ENCODE peak calls at places on chromosome 22, in seven cellular contexts. One of them, this sample, is unnamed. For H3K4me1 and H3K9me3, the result is how much of the 10 kb centered on the place peaks cover.

GRCh38 chr22:30902496-30903357 is 65.8 kb downstream of the MORC2 start:
- DNase-seq in tibial artery: no peak
- DNase-seq in naive thymus-derived CD4-positive, alpha-beta T cell: no peak
- DNase-seq in mammary epithelial cell: no peak
- DNase-seq in body of pancreas: no peak
- DNase-seq in CD8-positive, alpha-beta T cell: no peak
- DNase-seq in aorta: no peak
- DNase-seq in this sample: no peak

GRCh38 chr22:37177755-37178154 is 10.3 kb downstream of the C1QTNF6 start:
- DNase-seq in tibial artery: no peak
- DNase-seq in naive thymus-derived CD4-positive, alpha-beta T cell: no peak
- DNase-seq in mammary epithelial cell: no peak
- DNase-seq in body of pancreas: no peak
- DNase-seq in CD8-positive, alpha-beta T cell: no peak
- DNase-seq in aorta: no peak
- DNase-seq in this sample: no peak

GRCh38 chr22:35140879-35141745 is 75.2 kb downstream of the ISX start:
- DNase-seq in tibial artery: no peak
- DNase-seq in naive thymus-derived CD4-positive, alpha-beta T cell: no peak
- DNase-seq in mammary epithelial cell: no peak
- DNase-seq in body of pancreas: no peak
- DNase-seq in CD8-positive, alpha-beta T cell: no peak
- DNase-seq in aorta: no peak
- DNase-seq in this sample: no peak

GRCh38 chr22:24554316-24555159 is at the start of gene GUCD1:
- DNase-seq in tibial artery: peak
- DNase-seq in naive thymus-derived CD4-positive, alpha-beta T cell: no peak
- DNase-seq in mammary epithelial cell: peak
- DNase-seq in body of pancreas: peak
- DNase-seq in CD8-positive, alpha-beta T cell: no peak
- DNase-seq in aorta: no peak
- DNase-seq in this sample: no peak

GRCh38 chr22:50504245-50505211 is 3.0 kb downstream of the LMF2 start:
- DNase-seq in tibial artery: no peak
- DNase-seq in naive thymus-derived CD4-positive, alpha-beta T cell: no peak
- DNase-seq in mammary epithelial cell: peak
- DNase-seq in body of pancreas: peak
- DNase-seq in CD8-positive, alpha-beta T cell: no peak
- DNase-seq in aorta: no peak
- DNase-seq in this sample: no peak

GRCh38 chr22:24938741-24939341 is 7.7 kb downstream of the LHFPL7 start:
- DNase-seq in tibial artery: no peak
- DNase-seq in naive thymus-derived CD4-positive, alpha-beta T cell: peak
- DNase-seq in mammary epithelial cell: peak
- DNase-seq in body of pancreas: peak
- DNase-seq in CD8-positive, alpha-beta T cell: no peak
- DNase-seq in aorta: no peak
- DNase-seq in this sample: no peak

GRCh38 chr22:38843716-38844660 is at the start of gene NPTXR:
- DNase-seq in tibial artery: no peak
- DNase-seq in naive thymus-derived CD4-positive, alpha-beta T cell: peak
- DNase-seq in mammary epithelial cell: no peak
- DNase-seq in body of pancreas: peak
- DNase-seq in CD8-positive, alpha-beta T cell: no peak
- DNase-seq in aorta: peak
- DNase-seq in this sample: peak

GRCh38 chr22:42273855-42274451 is 3.5 kb upstream of the TCF20 start:
- DNase-seq in tibial artery: no peak
- DNase-seq in naive thymus-derived CD4-positive, alpha-beta T cell: no peak
- DNase-seq in mammary epithelial cell: no peak
- DNase-seq in body of pancreas: no peak
- DNase-seq in CD8-positive, alpha-beta T cell: no peak
- DNase-seq in aorta: no peak
- DNase-seq in this sample: no peak

GRCh38 chr22:43566021-43566420 is 154.2 kb downstream of the MPPED1 start:
- DNase-seq in tibial artery: no peak
- DNase-seq in naive thymus-derived CD4-positive, alpha-beta T cell: no peak
- DNase-seq in mammary epithelial cell: no peak
- DNase-seq in body of pancreas: no peak
- DNase-seq in CD8-positive, alpha-beta T cell: no peak
- DNase-seq in aorta: no peak
- DNase-seq in this sample: no peak

GRCh38 chr22:42438293-42438650 is 6.1 kb upstream of the NFAM1 start:
- DNase-seq in tibial artery: no peak
- DNase-seq in naive thymus-derived CD4-positive, alpha-beta T cell: no peak
- DNase-seq in mammary epithelial cell: no peak
- DNase-seq in body of pancreas: no peak
- DNase-seq in CD8-positive, alpha-beta T cell: no peak
- DNase-seq in aorta: no peak
- DNase-seq in this sample: no peak

GRCh38 chr22:37808294-37808657 is 542 bp downstream of the GCAT start:
- DNase-seq in tibial artery: no peak
- DNase-seq in naive thymus-derived CD4-positive, alpha-beta T cell: no peak
- DNase-seq in mammary epithelial cell: peak
- DNase-seq in body of pancreas: peak
- DNase-seq in CD8-positive, alpha-beta T cell: no peak
- DNase-seq in aorta: no peak
- DNase-seq in this sample: no peak

GRCh38 chr22:42714308-42714707 is 6.4 kb downstream of the A4GALT start:
- DNase-seq in tibial artery: no peak
- DNase-seq in naive thymus-derived CD4-positive, alpha-beta T cell: no peak
- DNase-seq in mammary epithelial cell: no peak
- DNase-seq in body of pancreas: no peak
- DNase-seq in CD8-positive, alpha-beta T cell: no peak
- DNase-seq in aorta: no peak
- DNase-seq in this sample: no peak

GRCh38 chr22:24486501-24486921 is 8.6 kb upstream of the UPB1 start:
- DNase-seq in tibial artery: no peak
- DNase-seq in naive thymus-derived CD4-positive, alpha-beta T cell: no peak
- DNase-seq in mammary epithelial cell: peak
- DNase-seq in body of pancreas: no peak
- DNase-seq in CD8-positive, alpha-beta T cell: no peak
- DNase-seq in aorta: no peak
- DNase-seq in this sample: no peak

GRCh38 chr22:35131423-35132050 is 65.6 kb downstream of the ISX start:
- DNase-seq in tibial artery: no peak
- DNase-seq in naive thymus-derived CD4-positive, alpha-beta T cell: no peak
- DNase-seq in mammary epithelial cell: no peak
- DNase-seq in body of pancreas: no peak
- DNase-seq in CD8-positive, alpha-beta T cell: no peak
- DNase-seq in aorta: no peak
- DNase-seq in this sample: no peak

GRCh38 chr22:37183432-37184379 is 4.3 kb downstream of the C1QTNF6 start:
- DNase-seq in tibial artery: no peak
- DNase-seq in naive thymus-derived CD4-positive, alpha-beta T cell: no peak
- DNase-seq in mammary epithelial cell: no peak
- DNase-seq in body of pancreas: no peak
- DNase-seq in CD8-positive, alpha-beta T cell: no peak
- DNase-seq in aorta: peak
- DNase-seq in this sample: no peak

GRCh38 chr22:44582016-44582415 is 84.0 kb upstream of the RTL6 start:
- DNase-seq in tibial artery: no peak
- DNase-seq in naive thymus-derived CD4-positive, alpha-beta T cell: no peak
- DNase-seq in mammary epithelial cell: no peak
- DNase-seq in body of pancreas: no peak
- DNase-seq in CD8-positive, alpha-beta T cell: no peak
- DNase-seq in aorta: peak
- DNase-seq in this sample: no peak

GRCh38 chr22:33389927-33390326 is 331.7 kb upstream of the SYN3 start:
- DNase-seq in tibial artery: no peak
- DNase-seq in naive thymus-derived CD4-positive, alpha-beta T cell: no peak
- DNase-seq in mammary epithelial cell: no peak
- DNase-seq in body of pancreas: no peak
- DNase-seq in CD8-positive, alpha-beta T cell: no peak
- DNase-seq in aorta: no peak
- DNase-seq in this sample: no peak

GRCh38 chr22:32991353-32992115 is 66.6 kb downstream of the SYN3 start:
- DNase-seq in tibial artery: peak
- DNase-seq in naive thymus-derived CD4-positive, alpha-beta T cell: no peak
- DNase-seq in mammary epithelial cell: peak
- DNase-seq in body of pancreas: no peak
- DNase-seq in CD8-positive, alpha-beta T cell: no peak
- DNase-seq in aorta: no peak
- DNase-seq in this sample: no peak

GRCh38 chr22:38074181-38075104 is 9.5 kb downstream of the SLC16A8 start:
- DNase-seq in tibial artery: no peak
- DNase-seq in naive thymus-derived CD4-positive, alpha-beta T cell: no peak
- DNase-seq in mammary epithelial cell: peak
- DNase-seq in body of pancreas: no peak
- DNase-seq in CD8-positive, alpha-beta T cell: no peak
- DNase-seq in aorta: no peak
- DNase-seq in this sample: no peak

GRCh38 chr22:50423956-50424355 is 50.9 kb downstream of the SBF1 start:
- DNase-seq in tibial artery: no peak
- DNase-seq in naive thymus-derived CD4-positive, alpha-beta T cell: no peak
- DNase-seq in mammary epithelial cell: no peak
- DNase-seq in body of pancreas: no peak
- DNase-seq in CD8-positive, alpha-beta T cell: no peak
- DNase-seq in aorta: no peak
- DNase-seq in this sample: no peak

GRCh38 chr22:31085493-31085824 is 4.3 kb downstream of the SMTN start:
- DNase-seq in tibial artery: no peak
- DNase-seq in naive thymus-derived CD4-positive, alpha-beta T cell: no peak
- DNase-seq in mammary epithelial cell: peak
- DNase-seq in body of pancreas: peak
- DNase-seq in CD8-positive, alpha-beta T cell: no peak
- DNase-seq in aorta: peak
- DNase-seq in this sample: no peak

GRCh38 chr22:30416403-30416802 is 9.2 kb upstream of the MTFP1 start:
- DNase-seq in tibial artery: no peak
- DNase-seq in naive thymus-derived CD4-positive, alpha-beta T cell: no peak
- DNase-seq in mammary epithelial cell: peak
- DNase-seq in body of pancreas: no peak
- DNase-seq in CD8-positive, alpha-beta T cell: no peak
- DNase-seq in aorta: no peak
- DNase-seq in this sample: no peak

DNA sequence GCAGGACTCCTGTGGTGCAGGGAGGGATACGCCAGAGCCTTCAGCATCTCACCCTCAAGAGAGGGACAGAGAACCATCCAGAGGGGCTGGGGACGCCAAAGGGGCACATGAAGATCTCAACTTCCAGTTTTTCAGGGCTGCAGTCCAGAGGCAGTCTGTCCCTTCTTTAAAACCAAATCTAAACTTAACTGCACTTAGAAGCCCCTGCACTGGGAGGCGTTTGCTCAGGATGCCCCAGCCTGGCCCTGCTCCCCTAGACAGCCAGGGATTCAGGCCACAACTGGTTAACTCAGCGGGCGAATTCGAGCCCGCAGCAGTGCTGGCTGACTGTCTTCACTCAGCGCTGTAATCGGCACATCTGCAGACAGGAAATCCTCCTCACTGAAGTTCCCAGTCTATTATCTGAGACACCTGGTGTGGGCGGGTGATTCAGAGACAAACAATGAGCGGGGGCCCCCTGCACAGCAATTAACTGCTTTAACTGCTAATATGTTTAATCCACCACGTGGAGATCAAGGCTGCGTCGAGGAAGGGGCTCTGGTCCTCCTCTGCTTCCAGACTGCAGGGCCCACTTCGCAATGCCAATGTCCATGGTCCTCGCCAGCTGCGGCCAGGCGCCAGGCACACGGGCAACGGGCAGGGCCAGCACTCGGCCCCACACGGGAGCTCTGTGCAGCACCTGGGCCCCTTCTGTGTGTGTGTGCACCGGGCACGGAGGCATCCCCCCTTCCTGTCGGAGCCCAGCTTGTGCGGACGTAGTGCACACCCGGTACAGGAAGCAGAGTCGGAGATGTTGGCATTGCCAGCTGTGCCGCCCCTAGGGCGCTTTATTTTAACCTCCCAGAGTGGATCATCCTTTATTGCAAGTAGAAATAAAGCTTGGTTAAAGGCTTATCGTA is 36.9 kb upstream of the GNB1L start:
- DNase-seq in tibial artery: no peak
- DNase-seq in naive thymus-derived CD4-positive, alpha-beta T cell: peak
- DNase-seq in mammary epithelial cell: peak
- DNase-seq in body of pancreas: no peak
- DNase-seq in CD8-positive, alpha-beta T cell: peak
- DNase-seq in aorta: no peak
- DNase-seq in this sample: peak
- H3K4me3 ChIP-seq in tibial artery: no peak
- H3K4me3 ChIP-seq in naive thymus-derived CD4-positive, alpha-beta T cell: peak
- H3K4me3 ChIP-seq in mammary epithelial cell: no peak
- H3K4me3 ChIP-seq in body of pancreas: no peak
- H3K4me3 ChIP-seq in CD8-positive, alpha-beta T cell: peak
- H3K4me3 ChIP-seq in aorta: no peak
- H3K4me3 ChIP-seq in this sample: no peak

GRCh38 chr22:21641417-21641794 is 696 bp upstream of the SDF2L1 start:
- DNase-seq in tibial artery: peak
- DNase-seq in naive thymus-derived CD4-positive, alpha-beta T cell: peak
- DNase-seq in mammary epithelial cell: peak
- DNase-seq in body of pancreas: peak
- DNase-seq in CD8-positive, alpha-beta T cell: no peak
- DNase-seq in aorta: peak
- DNase-seq in this sample: peak

GRCh38 chr22:21642584-21643448 is 714 bp downstream of the SDF2L1 start:
- DNase-seq in tibial artery: no peak
- DNase-seq in naive thymus-derived CD4-positive, alpha-beta T cell: peak
- DNase-seq in mammary epithelial cell: peak
- DNase-seq in body of pancreas: peak
- DNase-seq in CD8-positive, alpha-beta T cell: peak
- DNase-seq in aorta: peak
- DNase-seq in this sample: peak

GRCh38 chr22:21641795-21642583 is at the start of gene SDF2L1:
- DNase-seq in tibial artery: peak
- DNase-seq in naive thymus-derived CD4-positive, alpha-beta T cell: peak
- DNase-seq in mammary epithelial cell: peak
- DNase-seq in body of pancreas: peak
- DNase-seq in CD8-positive, alpha-beta T cell: peak
- DNase-seq in aorta: peak
- DNase-seq in this sample: peak

GRCh38 chr22:21640810-21641209 is 1.3 kb upstream of the SDF2L1 start:
- DNase-seq in tibial artery: no peak
- DNase-seq in naive thymus-derived CD4-positive, alpha-beta T cell: no peak
- DNase-seq in mammary epithelial cell: no peak
- DNase-seq in body of pancreas: no peak
- DNase-seq in CD8-positive, alpha-beta T cell: no peak
- DNase-seq in aorta: no peak
- DNase-seq in this sample: no peak

GRCh38 chr22:21643533-21644357 is 1.6 kb downstream of the SDF2L1 start:
- DNase-seq in tibial artery: no peak
- DNase-seq in naive thymus-derived CD4-positive, alpha-beta T cell: no peak
- DNase-seq in mammary epithelial cell: no peak
- DNase-seq in body of pancreas: peak
- DNase-seq in CD8-positive, alpha-beta T cell: no peak
- DNase-seq in aorta: no peak
- DNase-seq in this sample: no peak
- H3K4me1 ChIP-seq in tibial artery: under half
- H3K4me1 ChIP-seq in naive thymus-derived CD4-positive, alpha-beta T cell: under half
- H3K4me1 ChIP-seq in mammary epithelial cell: under half
- H3K4me1 ChIP-seq in body of pancreas: under half
- H3K4me1 ChIP-seq in CD8-positive, alpha-beta T cell: under half
- H3K4me1 ChIP-seq in aorta: under half
- H3K4me1 ChIP-seq in this sample: under half

GRCh38 chr22:49361164-49361563 is 466.5 kb downstream of the BRD1 start:
- DNase-seq in tibial artery: no peak
- DNase-seq in naive thymus-derived CD4-positive, alpha-beta T cell: no peak
- DNase-seq in mammary epithelial cell: no peak
- DNase-seq in body of pancreas: no peak
- DNase-seq in CD8-positive, alpha-beta T cell: no peak
- DNase-seq in aorta: no peak
- DNase-seq in this sample: no peak
- H3K9me3 ChIP-seq in tibial artery: under half
- H3K9me3 ChIP-seq in naive thymus-derived CD4-positive, alpha-beta T cell: under half
- H3K9me3 ChIP-seq in mammary epithelial cell: under half
- H3K9me3 ChIP-seq in body of pancreas: under half
- H3K9me3 ChIP-seq in CD8-positive, alpha-beta T cell: under half
- H3K9me3 ChIP-seq in aorta: under half
- H3K9me3 ChIP-seq in this sample: under half

GRCh38 chr22:17198188-17199130 is 20.8 kb downstream of the ADA2 start:
- DNase-seq in tibial artery: no peak
- DNase-seq in naive thymus-derived CD4-positive, alpha-beta T cell: no peak
- DNase-seq in mammary epithelial cell: no peak
- DNase-seq in body of pancreas: no peak
- DNase-seq in CD8-positive, alpha-beta T cell: no peak
- DNase-seq in aorta: no peak
- DNase-seq in this sample: no peak
- H3K4me3 ChIP-seq in tibial artery: peak
- H3K4me3 ChIP-seq in naive thymus-derived CD4-positive, alpha-beta T cell: no peak
- H3K4me3 ChIP-seq in mammary epithelial cell: no peak
- H3K4me3 ChIP-seq in body of pancreas: no peak
- H3K4me3 ChIP-seq in CD8-positive, alpha-beta T cell: no peak
- H3K4me3 ChIP-seq in aorta: no peak
- H3K4me3 ChIP-seq in this sample: no peak

This sample was measured in Caco-2.